ENCODE peak calls at places on chromosome 1, in seven cellular contexts. H is cardiac muscle cell, R is astrocyte, Y is psoas muscle, N is endodermal cell, X is fibroblast of pulmonary artery, V is transverse colon. O is an unnamed sample.

GRCh38 chr1:46547481-46548383 is 3.7 kb downstream of the KNCN start:
- DNase-seq in H (peak; percentile 70), R (peak; percentile 23), Y (no peak), N (peak; percentile 67), X (peak; percentile 70), V (no peak), O (peak; percentile 60)

GRCh38 chr1:234845097-234845660 is 235.2 kb upstream of the IRF2BP2 start:
- DNase-seq in H (no peak), R (peak; percentile 63), Y (no peak), N (peak; percentile 3), X (no peak), V (no peak), O (no peak)

GRCh38 chr1:156502396-156502748 is 1.8 kb upstream of the MEF2D start:
- DNase-seq in H (no peak), R (no peak), Y (no peak), N (no peak), X (peak; percentile 37), V (no peak), O (no peak)

GRCh38 chr1:181541947-181542346 is 58.6 kb downstream of the CACNA1E start:
- DNase-seq in H (peak; percentile 19), R (peak; percentile 48), Y (no peak), N (no peak), X (peak; percentile 1), V (no peak), O (peak; percentile 1)

GRCh38 chr1:219542828-219543518 is 69.9 kb downstream of the ZC3H11B start:
- DNase-seq in H (peak; percentile 84), R (peak; percentile 98), Y (no peak), N (no peak), X (peak; percentile 91), V (no peak), O (peak; percentile 27)

GRCh38 chr1:235843458-235843857 is 23.2 kb downstream of the LYST start:
- DNase-seq in H (peak; percentile 62), R (no peak), Y (no peak), N (no peak), X (peak; percentile 67), V (no peak), O (peak; percentile 59)

GRCh38 chr1:10692401-10693021 is 103.9 kb downstream of the CASZ1 start:
- DNase-seq in H (no peak), R (no peak), Y (no peak), N (no peak), X (no peak), V (peak; percentile 86), O (no peak)

GRCh38 chr1:56054959-56055358 is 524.4 kb downstream of the PLPP3 start:
- DNase-seq in H (no peak), R (no peak), Y (no peak), N (no peak), X (no peak), V (no peak), O (no peak)

GRCh38 chr1:20487236-20487590 is 1.2 kb upstream of the CAMK2N1 start:
- DNase-seq in H (no peak), R (no peak), Y (no peak), N (no peak), X (no peak), V (no peak), O (no peak)

GRCh38 chr1:20486457-20487235 is 636 bp upstream of the CAMK2N1 start:
- DNase-seq in H (peak; percentile 76), R (peak; percentile 48), Y (peak; percentile 78), N (peak; percentile 89), X (peak; percentile 61), V (peak; percentile 91), O (peak; percentile 44)

GRCh38 chr1:20483833-20484525 is 2.0 kb downstream of the CAMK2N1 start:
- DNase-seq in H (peak; percentile 37), R (peak; percentile 39), Y (peak; percentile 22), N (peak; percentile 82), X (peak; percentile 35), V (peak; percentile 32), O (no peak)

GRCh38 chr1:20484526-20485462 is 1.2 kb downstream of the CAMK2N1 start:
- DNase-seq in H (peak; percentile 17), R (no peak), Y (peak; percentile 27), N (peak; percentile 82), X (peak; percentile 26), V (no peak), O (no peak)

DNA sequence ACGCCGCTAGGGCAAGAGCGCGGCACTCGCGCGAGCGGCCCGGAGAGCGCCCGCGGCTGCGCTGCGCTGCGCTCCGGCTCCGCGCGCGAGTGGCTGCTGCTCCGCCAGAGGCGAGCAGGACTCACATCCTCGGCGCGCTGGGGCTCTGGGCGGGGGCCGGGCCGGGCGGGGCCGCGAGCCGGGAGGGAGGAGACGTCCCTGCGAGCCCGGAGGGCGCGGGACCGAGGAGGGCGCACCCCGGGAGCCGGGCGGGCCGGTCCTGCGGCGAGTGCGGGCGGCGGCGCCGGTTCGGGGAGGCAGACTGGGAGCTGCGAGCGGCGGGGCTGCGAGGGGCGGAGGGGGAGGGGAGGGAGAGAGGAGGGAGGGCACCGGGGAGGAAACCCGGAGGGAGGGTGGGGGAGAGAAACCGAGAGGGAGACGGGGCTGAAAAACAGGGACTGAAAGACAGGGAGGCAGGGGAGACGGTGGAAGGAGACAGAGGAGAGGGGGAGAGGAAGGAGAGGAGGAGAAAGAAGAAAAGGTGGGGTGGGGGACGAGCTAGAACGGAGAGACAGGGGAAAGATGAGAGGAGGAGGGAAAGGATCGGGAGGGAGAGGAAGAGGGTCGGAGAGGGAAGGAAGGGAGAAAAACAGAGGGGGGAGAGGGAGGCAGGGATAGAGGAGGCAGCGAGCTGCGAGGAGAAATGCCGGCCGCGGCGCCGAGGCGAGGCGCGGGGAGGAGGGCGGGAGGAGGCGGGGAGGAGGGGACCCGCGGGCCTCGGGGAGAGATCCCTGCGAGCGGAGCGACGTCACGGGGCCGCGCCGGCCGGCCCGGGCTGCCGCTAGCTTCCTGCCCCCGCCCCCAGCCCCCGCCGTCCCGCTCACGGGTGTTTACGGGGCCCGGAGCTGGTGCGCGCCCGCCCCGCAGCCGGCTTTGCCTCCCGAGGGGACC is at the start of gene CAMK2N1:
- DNase-seq in H (peak; percentile 78), R (peak; percentile 51), Y (peak; percentile 76), N (peak; percentile 82), X (peak; percentile 68), V (peak; percentile 86), O (peak; percentile 72)
- H3K4me3 ChIP-seq in H (peak within 1 kb of the TSS; percentile 75), R (peak within 1 kb of the TSS; percentile 92), Y (peak within 1 kb of the TSS; percentile 68), N (peak within 1 kb of the TSS; percentile 80), X (peak within 1 kb of the TSS; percentile 76), V (peak within 1 kb of the TSS; percentile 72), O (peak within 1 kb of the TSS; percentile 80)

DNA sequence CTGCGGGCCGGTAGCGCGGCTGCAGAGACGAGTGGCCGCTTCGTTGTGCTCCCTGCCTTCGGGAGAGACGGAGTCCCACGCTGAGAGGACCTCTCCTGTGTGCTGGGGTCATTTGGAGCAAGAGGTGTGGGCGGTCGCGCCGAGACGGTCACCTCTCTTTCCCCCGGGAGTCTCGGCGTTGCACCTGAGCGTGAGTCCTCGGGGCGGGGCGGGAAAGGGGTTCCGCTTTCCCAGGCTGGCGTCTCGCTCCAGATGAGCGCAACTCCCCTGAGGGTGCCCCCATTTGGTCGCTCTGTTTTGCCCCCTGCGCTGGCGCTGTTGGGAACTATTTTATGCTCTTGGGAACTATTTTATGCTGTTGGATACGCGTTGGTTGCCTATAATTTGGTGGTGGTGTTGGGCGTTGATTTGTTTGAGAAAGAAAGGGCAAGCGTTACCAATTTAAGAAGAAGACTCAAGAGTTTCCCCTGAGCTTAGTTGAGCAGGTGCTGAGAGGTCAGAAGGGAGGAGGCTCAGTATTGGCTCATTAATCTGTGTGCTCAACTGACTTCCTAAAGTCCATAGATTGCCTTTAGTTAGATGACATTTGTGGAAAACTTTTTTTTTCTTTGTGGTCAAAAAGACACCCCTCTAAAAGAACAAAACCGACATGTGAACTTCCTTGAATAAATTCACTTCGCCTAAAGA is 683 bp downstream of the LRRC8B start:
- DNase-seq in H (peak; percentile 12), R (no peak), Y (no peak), N (peak; percentile 87), X (no peak), V (no peak), O (no peak)
- TF ChIP-seq CTCF in H (peak; percentile 11), R (no peak), Y (no peak), N (no peak), X (no peak), V (no peak), O (no peak)

GRCh38 chr1:227560393-227560792 is 3.0 kb upstream of the ZNF678 start:
- DNase-seq in H (no peak), R (no peak), Y (no peak), N (peak; percentile 30), X (no peak), V (no peak), O (no peak)

GRCh38 chr1:227558807-227559186 is 4.6 kb upstream of the ZNF678 start:
- DNase-seq in H (peak; percentile 10), R (no peak), Y (no peak), N (no peak), X (no peak), V (no peak), O (no peak)

GRCh38 chr1:227560814-227561213 is 2.5 kb upstream of the ZNF678 start:
- DNase-seq in H (peak; percentile 29), R (no peak), Y (no peak), N (no peak), X (no peak), V (no peak), O (no peak)

GRCh38 chr1:227559499-227559898 is 3.9 kb upstream of the ZNF678 start:
- DNase-seq in H (no peak), R (no peak), Y (no peak), N (peak; percentile 33), X (no peak), V (no peak), O (no peak)

DNA sequence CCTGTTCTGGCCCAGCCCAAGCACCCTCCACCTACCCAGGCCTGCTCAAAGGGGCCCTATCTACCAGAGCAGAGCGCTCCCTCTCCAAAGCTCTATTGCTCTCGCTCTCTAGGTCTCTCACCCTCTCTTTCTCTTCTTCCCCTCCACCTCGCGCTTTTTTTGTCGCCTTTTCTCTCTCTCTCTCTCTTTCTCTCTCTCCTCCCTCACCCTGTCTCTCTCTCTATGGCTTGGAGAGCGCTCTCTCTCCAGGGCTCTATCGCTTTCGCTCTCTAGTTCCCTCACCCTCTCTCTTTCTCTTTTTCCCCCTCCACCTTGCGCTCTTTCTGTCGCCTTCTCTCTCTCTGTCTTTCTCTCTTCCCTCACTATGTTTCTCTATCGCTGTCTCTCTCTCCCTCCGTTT is 3.4 kb upstream of the ZNF678 start:
- DNase-seq in H (peak; percentile 12), R (no peak), Y (no peak), N (no peak), X (no peak), V (no peak), O (no peak)
- H3K4me3 ChIP-seq in H (no peak overlapping the region), R (no peak overlapping the region), Y (no peak overlapping the region), N (no peak overlapping the region), X (no peak overlapping the region), V (no peak overlapping the region), O (no peak overlapping the region)

GRCh38 chr1:15341634-15342375 is 67.9 kb upstream of the EFHD2 start:
- DNase-seq in H (peak; percentile 42), R (peak; percentile 61), Y (no peak), N (no peak), X (peak; percentile 52), V (no peak), O (peak; percentile 51)

GRCh38 chr1:15336866-15337265 is 72.8 kb upstream of the EFHD2 start:
- DNase-seq in H (no peak), R (no peak), Y (no peak), N (no peak), X (no peak), V (no peak), O (no peak)

GRCh38 chr1:15337656-15338402 is 71.9 kb upstream of the EFHD2 start:
- DNase-seq in H (peak; percentile 70), R (peak; percentile 86), Y (peak; percentile 31), N (no peak), X (peak; percentile 69), V (no peak), O (peak; percentile 84)

GRCh38 chr1:15341228-15341627 is 68.5 kb upstream of the EFHD2 start:
- DNase-seq in H (no peak), R (no peak), Y (no peak), N (no peak), X (no peak), V (no peak), O (no peak)

DNA sequence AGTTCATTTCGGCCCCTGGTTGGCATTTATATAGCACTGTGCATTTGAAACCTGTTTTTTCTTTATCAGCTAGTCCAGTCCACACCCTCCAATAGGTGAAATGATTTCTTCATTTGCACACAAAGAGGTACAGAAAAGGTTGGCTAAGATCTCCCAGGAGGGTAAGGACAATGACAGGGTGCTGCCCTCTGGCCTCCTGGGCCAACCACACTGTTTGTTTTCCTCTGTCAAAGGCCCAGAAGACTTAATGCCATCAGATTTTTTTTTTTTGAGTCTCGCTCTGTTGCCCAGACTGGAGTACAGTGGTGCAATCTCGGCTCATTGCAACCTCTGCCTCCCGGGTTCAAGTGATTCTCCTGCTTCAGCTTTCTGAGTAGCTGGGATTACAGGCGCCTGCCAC is 70.1 kb upstream of the EFHD2 start:
- DNase-seq in H (no peak), R (no peak), Y (no peak), N (no peak), X (no peak), V (peak; percentile 44), O (no peak)
- TF ChIP-seq CTCF in H (no peak), R (no peak), Y (no peak), N (no peak), X (no peak), V (no peak), O (no peak)

O was measured in AG10803.